ENCODE peak calls at places on chromosomes 7 and 10, in four cellular contexts. H is HepG2, I is K562, X is GM12878. Q is an unnamed sample.

GRCh38 chr7:91630581-91631370 is 249.7 kb downstream of the MTERF1 start:
- DNase-seq in H (no peak), I (no peak), X (no peak), Q (no peak)

GRCh38 chr10:96448021-96448457 is 65.7 kb downstream of the TLL2 start:
- DNase-seq in H (no peak), I (no peak), X (peak; percentile 21), Q (no peak)

GRCh38 chr7:101597941-101598340 is 31.2 kb downstream of the MYL10 start:
- DNase-seq in H (peak; percentile 16), I (no peak), X (no peak), Q (no peak)

GRCh38 chr7:143408686-143409551 is at the start of gene EPHA1:
- DNase-seq in H (no peak), I (peak; percentile 91), X (no peak), Q (peak; percentile 50)

GRCh38 chr10:12416396-12417090 is 67.2 kb downstream of the CAMK1D start:
- DNase-seq in H (no peak), I (no peak), X (no peak), Q (no peak)

GRCh38 chr10:72096115-72097000 is 8.0 kb upstream of the SPOCK2 start:
- DNase-seq in H (peak; percentile 72), I (peak; percentile 45), X (no peak), Q (peak; percentile 45)

GRCh38 chr10:90605506-90605905 is 252.3 kb downstream of the HTR7 start:
- DNase-seq in H (no peak), I (no peak), X (no peak), Q (no peak)

GRCh38 chr10:63633677-63634487 is 112.7 kb downstream of the REEP3 start:
- DNase-seq in H (peak; percentile 42), I (peak; percentile 41), X (no peak), Q (peak; percentile 44)

GRCh38 chr7:42790196-42790595 is 121.7 kb downstream of the C7orf25 start:
- DNase-seq in H (no peak), I (no peak), X (no peak), Q (no peak)

GRCh38 chr10:129033354-129033729 is 433.7 kb upstream of the MGMT start:
- DNase-seq in H (no peak), I (no peak), X (no peak), Q (no peak)

GRCh38 chr7:35975851-35976454 is 175.1 kb downstream of the SEPTIN7 start:
- DNase-seq in H (peak; percentile 68), I (peak; percentile 38), X (peak; percentile 25), Q (peak; percentile 34)

GRCh38 chr10:36053271-36053670 is 411.2 kb upstream of the FZD8 start:
- DNase-seq in H (no peak), I (no peak), X (no peak), Q (no peak)

GRCh38 chr7:137970263-137970975 is 31.5 kb downstream of the CREB3L2 start:
- DNase-seq in H (no peak), I (no peak), X (no peak), Q (no peak)

GRCh38 chr7:5500777-5501350 is 77.2 kb upstream of the TNRC18 start:
- DNase-seq in H (no peak), I (no peak), X (no peak), Q (no peak)

GRCh38 chr10:35912615-35913170 is 270.6 kb upstream of the FZD8 start:
- DNase-seq in H (no peak), I (no peak), X (no peak), Q (no peak)

GRCh38 chr10:49308881-49309280 is 9.9 kb downstream of the C10orf71 start:
- DNase-seq in H (no peak), I (no peak), X (no peak), Q (no peak)
- TF ChIP-seq FOXM1 in H (no peak), I (no peak), X (no peak), Q (no peak)

DNA sequence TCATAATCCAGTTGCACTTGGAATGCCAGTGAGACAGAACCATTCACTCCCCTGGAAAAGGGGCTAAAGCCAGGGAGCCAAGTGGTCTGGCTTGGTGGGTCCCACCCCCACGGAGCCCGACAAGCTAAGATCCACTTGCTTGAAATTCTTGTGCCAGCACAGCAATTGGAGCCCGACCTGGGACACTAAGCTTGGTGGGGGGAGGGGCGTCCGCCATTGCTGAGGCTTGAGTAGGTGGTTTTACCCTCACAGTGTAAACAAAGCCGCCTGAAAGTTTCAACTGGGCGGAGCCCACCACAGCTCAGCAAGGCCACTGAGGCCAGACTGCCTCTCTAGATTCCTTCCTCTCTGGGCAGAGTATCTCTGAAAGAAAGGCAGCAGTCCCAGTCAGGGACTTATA is 200.7 kb upstream of the NPSR1 start:
- DNase-seq in H (no peak), I (no peak), X (no peak), Q (no peak)
- TF ChIP-seq FOXK2 in H (no peak), I (no peak), X (no peak), Q (no peak)

GRCh38 chr7:144908324-144908723 is 72.5 kb upstream of the TPK1 start:
- DNase-seq in H (no peak), I (no peak), X (no peak), Q (no peak)

GRCh38 chr7:144907577-144907976 is 71.7 kb upstream of the TPK1 start:
- DNase-seq in H (no peak), I (no peak), X (peak; percentile 13), Q (no peak)

GRCh38 chr7:144903201-144903600 is 67.3 kb upstream of the TPK1 start:
- DNase-seq in H (no peak), I (no peak), X (no peak), Q (no peak)

DNA sequence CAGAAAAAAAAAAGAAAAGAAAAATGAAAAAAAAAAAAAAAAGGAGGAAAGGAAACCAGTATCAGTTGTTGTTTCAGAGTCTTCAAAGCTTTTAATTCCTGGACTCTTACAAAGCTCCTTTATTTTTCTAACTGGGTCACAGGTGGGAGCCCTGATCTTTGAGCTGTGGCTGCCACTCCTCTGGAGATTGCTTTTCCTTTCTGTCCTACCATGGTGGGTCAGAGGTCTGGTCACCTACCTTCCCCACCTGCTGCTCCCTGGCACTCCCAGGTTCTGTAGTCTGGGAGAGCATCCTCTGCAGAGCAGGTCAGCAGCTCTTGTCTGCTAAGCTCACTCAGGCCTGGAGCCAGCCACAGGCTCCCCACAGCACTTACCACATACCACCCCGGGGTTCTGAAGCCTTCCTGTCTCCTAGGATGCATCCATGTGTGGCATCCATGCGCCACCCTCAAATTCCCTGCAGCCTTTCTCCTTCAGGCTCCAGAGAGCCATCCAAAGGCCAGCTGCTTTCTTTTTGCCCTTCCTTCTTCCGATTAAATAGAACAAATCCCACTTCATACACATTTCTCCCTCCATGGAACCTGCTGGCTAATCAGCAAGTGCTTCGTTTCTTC is 73.2 kb upstream of the TPK1 start:
- DNase-seq in H (no peak), I (no peak), X (no peak), Q (no peak)
- TF ChIP-seq FOXM1 in H (no peak), I (no peak), X (no peak), Q (no peak)

DNA sequence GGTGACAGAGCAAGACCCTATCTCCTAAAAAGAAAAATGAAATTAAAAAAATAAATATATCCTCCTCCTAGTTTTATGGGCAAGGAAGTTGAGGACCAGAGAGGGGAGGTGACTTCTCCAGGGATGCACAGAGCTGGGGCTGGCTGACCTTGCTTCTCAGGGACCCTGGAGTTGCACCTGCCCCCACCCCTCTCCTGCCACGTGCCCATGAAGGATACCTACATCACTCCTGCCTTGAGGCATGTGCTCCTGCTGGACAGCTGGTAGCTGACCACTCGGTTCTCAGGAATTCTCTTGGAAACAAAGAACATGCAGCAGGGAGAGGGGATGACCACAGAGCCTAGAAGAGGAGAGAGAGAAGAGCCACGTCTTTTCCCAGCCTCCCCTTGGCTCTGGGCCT is 522 bp downstream of the CCL24 start:
- DNase-seq in H (no peak), I (no peak), X (no peak), Q (no peak)
- TF ChIP-seq FOXK2 in H (no peak), I (no peak), X (no peak), Q (no peak)

DNA sequence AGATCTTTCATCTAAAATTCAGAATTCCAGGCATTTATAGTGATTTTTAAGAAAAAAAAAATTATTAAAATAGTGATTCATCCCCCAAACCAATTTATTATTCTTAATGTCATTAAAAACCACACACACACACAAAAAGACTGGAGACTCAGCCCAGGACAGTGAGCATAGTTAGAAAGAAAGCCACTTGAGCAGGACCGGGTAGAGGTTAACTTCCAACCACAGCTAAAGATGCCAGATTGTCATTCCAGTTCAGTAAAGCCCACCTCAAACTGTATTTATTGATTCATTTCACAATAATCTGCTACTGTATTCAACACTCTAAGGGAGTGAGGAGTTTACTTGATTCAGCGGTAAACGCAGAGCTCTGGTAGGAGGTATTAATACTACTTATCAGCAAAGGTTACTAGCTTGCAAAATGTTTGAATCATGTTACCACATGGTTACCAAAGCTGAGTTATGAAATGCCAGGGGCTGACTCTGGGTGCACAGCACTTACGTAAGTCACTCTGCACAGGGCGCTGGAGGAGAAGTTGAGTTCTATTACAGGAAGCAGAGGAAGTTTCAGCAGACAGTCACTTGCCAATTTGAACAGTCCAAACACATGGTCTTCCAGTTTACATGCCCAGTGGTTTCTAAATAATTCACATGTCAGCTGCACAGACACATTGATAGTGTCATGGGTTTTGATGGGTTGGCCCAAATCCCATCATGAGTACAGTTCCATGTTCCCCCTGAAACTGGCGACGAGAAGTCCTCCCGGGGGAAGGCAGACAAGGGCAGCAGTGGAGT is 64.6 kb downstream of the KLF6 start:
- DNase-seq in H (peak; percentile 17), I (no peak), X (no peak), Q (no peak)
- TF ChIP-seq FOXM1 in H (no peak), I (no peak), X (no peak), Q (no peak)